ENCODE peak calls at places on chromosomes 5 and 9, in six cellular contexts. O, U, J, T, L and H are unnamed samples.

GRCh38 chr5:142363619-142363963 is 38.8 kb upstream of the SPRY4 start:
- DNase-seq in O (no peak), J (no peak), U (no peak), L (no peak), T (no peak), H (no peak)

GRCh38 chr9:13675638-13676000 is 396.1 kb upstream of the MPDZ start:
- DNase-seq in U (no peak), L (no peak), O (peak; percentile 21), J (no peak), T (no peak), H (no peak)

GRCh38 chr9:89655047-89655989 is 50.5 kb downstream of the GADD45G start:
- DNase-seq in U (no peak), J (no peak), O (no peak), T (no peak), L (no peak), H (no peak)

GRCh38 chr9:1057910-1058309 is 7.8 kb downstream of the DMRT2 start:
- DNase-seq in L (no peak), U (peak; percentile 26), O (no peak), T (no peak), J (no peak), H (no peak)

GRCh38 chr9:126633881-126634558 is 20.3 kb downstream of the LMX1B start:
- DNase-seq in O (no peak), T (no peak), L (no peak), U (no peak), J (no peak), H (no peak)

GRCh38 chr9:96858018-96858573 is 3.8 kb upstream of the ZNF782 start:
- DNase-seq in U (peak; percentile 67), J (no peak), T (no peak), L (no peak), O (no peak), H (no peak)

GRCh38 chr5:136622737-136623136 is 257.4 kb upstream of the TRPC7 start:
- DNase-seq in U (no peak), J (no peak), O (no peak), L (no peak), T (no peak), H (no peak)

GRCh38 chr9:3553076-3553765 is 27.4 kb upstream of the RFX3 start:
- DNase-seq in O (no peak), T (peak; percentile 50), U (no peak), J (no peak), L (no peak), H (no peak)

GRCh38 chr5:31283326-31283725 is 89.8 kb downstream of the CDH6 start:
- DNase-seq in U (no peak), J (no peak), O (no peak), T (no peak), L (no peak), H (no peak)

GRCh38 chr9:128902351-128903078 is 18.3 kb upstream of the PHYHD1 start:
- DNase-seq in T (no peak), L (no peak), J (peak; percentile 89), O (no peak), U (no peak), H (peak; percentile 83)

GRCh38 chr5:127609016-127609415 is 39.9 kb upstream of the CTXN3 start:
- DNase-seq in O (no peak), L (no peak), J (no peak), T (no peak), U (no peak), H (no peak)

GRCh38 chr5:77851229-77852067 is 75.3 kb upstream of the TBCA start:
- DNase-seq in T (peak; percentile 42), J (peak; percentile 77), L (peak; percentile 53), O (peak; percentile 72), U (peak; percentile 66), H (no peak)

GRCh38 chr5:169545762-169546161 is 37.8 kb upstream of the SPDL1 start:
- DNase-seq in T (no peak), U (peak; percentile 78), J (no peak), O (no peak), L (no peak), H (no peak)

GRCh38 chr5:1779021-1779680 is 20.5 kb downstream of the MRPL36 start:
- DNase-seq in O (no peak), U (no peak), T (no peak), L (no peak), J (no peak), H (no peak)

GRCh38 chr9:110543631-110544051 is 35.9 kb downstream of the SVEP1 start:
- DNase-seq in J (no peak), U (no peak), O (peak; percentile 13), L (peak; percentile 31), T (peak; percentile 63), H (no peak)

GRCh38 chr9:2281031-2281802 is 266.1 kb downstream of the SMARCA2 start:
- DNase-seq in J (no peak), U (no peak), T (no peak), L (no peak), O (peak; percentile 98), H (no peak)

GRCh38 chr9:21919377-21920362 is 74.5 kb downstream of the CDKN2A start:
- DNase-seq in T (no peak), O (no peak), U (peak; percentile 56), L (peak; percentile 88), J (no peak), H (peak; percentile 31)

DNA sequence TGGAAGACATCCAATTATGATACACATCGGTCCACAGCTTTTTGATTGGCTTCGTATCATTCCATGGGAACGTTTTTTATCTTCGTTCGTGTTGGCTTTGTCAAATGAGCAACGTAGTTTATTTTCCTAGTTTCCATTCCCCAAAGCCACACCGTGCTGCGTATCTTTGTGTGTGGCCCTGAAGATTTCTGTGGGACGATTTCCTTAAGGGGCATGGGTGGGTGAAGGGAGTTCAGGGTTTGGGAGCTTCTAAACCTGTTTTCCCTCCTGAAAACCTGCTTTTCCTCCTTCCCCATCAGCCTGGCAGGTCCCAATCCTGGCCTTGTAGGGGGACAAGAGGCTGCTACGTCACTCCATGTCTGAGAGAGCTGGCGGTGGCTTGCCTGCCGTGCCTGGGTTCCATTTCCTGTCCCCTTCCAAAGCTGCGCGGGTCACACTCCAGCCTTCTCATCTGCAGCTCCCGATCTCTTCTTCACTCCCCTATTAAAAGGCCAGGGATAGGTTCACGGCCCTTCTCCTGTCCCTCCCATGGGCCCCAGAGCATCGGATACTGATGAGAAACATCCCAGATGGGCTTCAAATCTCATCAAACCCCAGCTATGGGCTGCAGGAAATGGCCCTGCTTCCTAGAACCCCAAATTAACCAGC is 23.5 kb upstream of the ASS1 start:
- DNase-seq in J (no peak), O (no peak), L (no peak), U (no peak), T (no peak), H (no peak)
- H3K27ac ChIP-seq in J (no peak overlapping the region), O (peak overlapping the region; percentile 59), L (no peak overlapping the region), U (no peak overlapping the region), T (no peak overlapping the region), H (no peak overlapping the region)

GRCh38 chr9:92661127-92661526 is 8.8 kb downstream of the IPPK start:
- DNase-seq in T (no peak), U (no peak), O (no peak), J (no peak), L (no peak), H (no peak)

GRCh38 chr9:92658176-92658575 is 11.8 kb downstream of the IPPK start:
- DNase-seq in L (no peak), T (no peak), O (no peak), U (no peak), J (no peak), H (no peak)

GRCh38 chr9:92660266-92660665 is 9.7 kb downstream of the IPPK start:
- DNase-seq in U (no peak), L (no peak), J (no peak), O (no peak), T (no peak), H (no peak)

GRCh38 chr9:92658611-92659010 is 11.3 kb downstream of the IPPK start:
- DNase-seq in T (no peak), L (no peak), O (no peak), J (peak; percentile 53), U (no peak), H (no peak)

DNA sequence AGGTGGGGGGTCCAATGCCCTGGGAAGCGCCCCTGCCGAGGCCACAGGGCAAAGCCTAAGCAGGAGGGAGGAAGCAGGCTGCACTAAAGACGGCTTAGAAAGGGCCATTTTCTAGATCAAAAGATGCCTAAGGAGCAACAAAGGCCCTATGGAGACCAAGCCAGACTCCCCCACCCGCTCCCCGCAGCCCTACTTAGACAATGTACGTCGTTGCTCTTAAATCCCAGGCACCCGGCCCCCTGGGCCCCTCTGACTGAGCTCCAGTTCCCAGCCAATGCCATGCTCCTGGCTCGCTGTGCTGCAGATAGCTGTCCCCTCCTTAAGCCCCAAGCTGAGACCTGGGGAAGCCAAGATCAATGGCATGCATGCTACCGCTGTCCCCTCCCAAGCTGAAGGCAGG is 10.3 kb downstream of the IPPK start:
- DNase-seq in O (no peak), U (no peak), T (no peak), L (no peak), J (peak; percentile 39), H (no peak)
- H3K27ac ChIP-seq in O (no peak overlapping the region), U (no peak overlapping the region), T (no peak overlapping the region), L (no peak overlapping the region), J (no peak overlapping the region), H (no peak overlapping the region)

GRCh38 chr9:82882744-82883143 is 180.2 kb downstream of the RASEF start:
- DNase-seq in L (no peak), U (no peak), T (no peak), O (peak; percentile 66), J (no peak), H (no peak)
- H3K27ac ChIP-seq in L (no peak overlapping the region), U (no peak overlapping the region), T (no peak overlapping the region), O (peak overlapping the region; percentile 91), J (no peak overlapping the region), H (no peak overlapping the region)

GRCh38 chr5:82255844-82256243 is 22.3 kb downstream of the RPS23 start:
- DNase-seq in O (no peak), U (no peak), L (no peak), J (no peak), T (no peak), H (no peak)

GRCh38 chr5:82257247-82257646 is 20.9 kb downstream of the RPS23 start:
- DNase-seq in U (no peak), O (peak; percentile 52), J (no peak), T (no peak), L (no peak), H (no peak)

GRCh38 chr5:82246960-82247574 is 31.1 kb downstream of the RPS23 start:
- DNase-seq in L (no peak), O (no peak), T (no peak), U (no peak), J (no peak), H (no peak)

GRCh38 chr5:82257729-82258128 is 20.4 kb downstream of the RPS23 start:
- DNase-seq in J (no peak), L (no peak), T (no peak), U (no peak), O (peak; percentile 53), H (no peak)

GRCh38 chr5:82252744-82253143 is 25.4 kb downstream of the RPS23 start:
- DNase-seq in L (no peak), J (no peak), T (no peak), O (no peak), U (no peak), H (no peak)
- H3K27ac ChIP-seq in L (no peak overlapping the region), J (no peak overlapping the region), T (no peak overlapping the region), O (no peak overlapping the region), U (no peak overlapping the region), H (no peak overlapping the region)

DNA sequence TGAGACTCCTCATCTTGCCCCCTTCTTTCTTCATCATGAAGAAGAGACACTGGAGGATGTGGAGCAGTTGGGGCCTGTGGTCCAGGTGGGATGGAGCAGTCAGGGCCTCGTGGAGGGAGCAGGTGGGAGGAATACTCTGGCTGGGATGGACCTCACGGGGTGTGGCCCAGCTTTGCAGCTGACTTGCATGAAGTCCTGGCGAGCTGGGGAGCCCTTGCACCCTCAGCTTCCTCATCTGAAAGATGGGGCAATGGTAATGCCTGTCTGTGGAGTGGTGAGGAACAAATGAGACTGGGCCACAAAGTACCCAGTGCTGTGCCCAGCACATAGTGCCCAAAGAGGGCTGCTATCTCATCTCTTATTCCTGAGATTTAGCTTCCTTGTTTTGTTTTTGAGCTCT is 91.5 kb downstream of the DAB2IP start:
- DNase-seq in J (no peak), T (no peak), L (no peak), O (no peak), U (no peak), H (peak; percentile 63)
- H3K27ac ChIP-seq in J (peak overlapping the region; percentile 93), T (no peak overlapping the region), L (peak overlapping the region; percentile 53), O (no peak overlapping the region), U (peak overlapping the region; percentile 67), H (peak overlapping the region; percentile 82)